ENCODE peak calls at places on chromosomes 13 and 19, in six cellular contexts. G, T, Q, R, V and L are unnamed samples.

GRCh38 chr19:14381689-14382474 is 638 bp downstream of the ADGRE5 start:
- DNase-seq in Q (no peak), T (no peak), G (peak), R (peak), V (no peak), L (peak)

GRCh38 chr19:1171755-1172352 is 2.2 kb downstream of the SBNO2 start:
- DNase-seq in T (no peak), G (no peak), Q (no peak), R (no peak), V (no peak), L (no peak)

GRCh38 chr19:33175886-33176669 is 18.1 kb upstream of the LRP3 start:
- DNase-seq in V (no peak), Q (peak), R (peak), T (no peak), G (peak), L (peak)

GRCh38 chr13:100541882-100542545 is 46.6 kb downstream of the GGACT start:
- DNase-seq in T (no peak), G (no peak), R (no peak), Q (no peak), V (no peak), L (no peak)

GRCh38 chr13:52845766-52846566 is 2.5 kb downstream of the PCDH8 start:
- DNase-seq in R (no peak), Q (no peak), G (no peak), V (no peak), T (peak), L (peak)

GRCh38 chr13:48873598-48873997 is 102.1 kb upstream of the FNDC3A start:
- DNase-seq in R (no peak), G (peak), V (no peak), T (no peak), Q (no peak), L (no peak)

GRCh38 chr13:43991773-43992201 is 112.1 kb downstream of the LACC1 start:
- DNase-seq in Q (no peak), V (no peak), G (no peak), R (no peak), T (no peak), L (no peak)

GRCh38 chr19:17282488-17283256 is 971 bp downstream of the ANKLE1 start:
- DNase-seq in G (peak), T (peak), Q (peak), V (peak), R (peak), L (peak)

GRCh38 chr19:57927587-57927986 is 7.6 kb downstream of the ZNF418 start:
- DNase-seq in G (no peak), T (no peak), Q (no peak), R (no peak), V (no peak), L (no peak)

GRCh38 chr19:7968008-7968795 is 24.7 kb upstream of the TIMM44 start:
- DNase-seq in R (no peak), T (no peak), G (no peak), V (no peak), Q (no peak), L (no peak)

GRCh38 chr13:85197431-85197830 is 601.8 kb downstream of the SLITRK6 start:
- DNase-seq in V (no peak), T (peak), Q (no peak), G (no peak), R (no peak), L (peak)

GRCh38 chr13:66556306-66556705 is 673.8 kb downstream of the PCDH9 start:
- DNase-seq in T (no peak), V (no peak), R (no peak), Q (no peak), G (no peak), L (no peak)

GRCh38 chr19:9353011-9353410 is 9.8 kb upstream of the ZNF177 start:
- DNase-seq in G (no peak), Q (peak), R (no peak), V (no peak), T (no peak), L (no peak)

GRCh38 chr19:15717781-15718180 is 10.0 kb upstream of the OR10H2 start:
- DNase-seq in R (no peak), G (no peak), V (no peak), Q (no peak), T (no peak), L (peak)

GRCh38 chr19:39263912-39264305 is 4.3 kb upstream of the IFNL2 start:
- DNase-seq in V (no peak), G (no peak), T (no peak), R (no peak), Q (no peak), L (no peak)

GRCh38 chr19:18800079-18800478 is 9.0 kb upstream of the COMP start:
- DNase-seq in R (no peak), V (no peak), T (no peak), G (no peak), Q (no peak), L (no peak)

GRCh38 chr13:20312292-20312691 is 80.2 kb upstream of the GJB6 start:
- DNase-seq in G (no peak), Q (no peak), R (no peak), T (no peak), V (no peak), L (no peak)

GRCh38 chr13:65342938-65343337 is 1887.2 kb downstream of the PCDH9 start:
- DNase-seq in T (no peak), Q (no peak), G (no peak), R (no peak), V (no peak), L (peak)

GRCh38 chr13:100497394-100497793 is 91.2 kb downstream of the GGACT start:
- DNase-seq in T (peak), V (no peak), R (peak), G (no peak), Q (no peak), L (peak)

GRCh38 chr13:23069571-23069970 is 111.2 kb upstream of the SGCG start:
- DNase-seq in Q (no peak), R (no peak), T (no peak), G (no peak), V (no peak), L (no peak)

GRCh38 chr13:22240716-22241115 is 569.8 kb downstream of the FGF9 start:
- DNase-seq in T (no peak), V (no peak), G (no peak), Q (no peak), R (no peak), L (no peak)

GRCh38 chr19:4363571-4364304 is 20.4 kb downstream of the MPND start:
- DNase-seq in V (no peak), T (no peak), R (no peak), Q (no peak), G (no peak), L (no peak)

GRCh38 chr19:7605490-7606222 is 10.0 kb downstream of the CAMSAP3 start:
- DNase-seq in R (peak), V (peak), T (peak), G (peak), Q (peak), L (peak)

GRCh38 chr19:4676955-4677731 is 7.0 kb upstream of the MYDGF start:
- DNase-seq in T (peak), Q (peak), G (peak), V (no peak), R (peak), L (peak)

GRCh38 chr13:112325142-112325808 is 50.9 kb upstream of the SPACA7 start:
- DNase-seq in R (no peak), G (no peak), Q (no peak), T (no peak), V (no peak), L (no peak)

GRCh38 chr19:9008667-9009066 is 1.5 kb downstream of the MUC16 start:
- DNase-seq in G (no peak), Q (no peak), T (no peak), V (no peak), R (no peak), L (no peak)

GRCh38 chr13:50127726-50128291 is 112.6 kb downstream of the KCNRG start:
- DNase-seq in G (no peak), R (no peak), V (no peak), T (no peak), Q (no peak), L (no peak)
- TF ChIP-seq MYC in G (no peak), R (no peak), V (no peak), T (no peak), Q (no peak), L (no peak)

GRCh38 chr19:45496349-45496953 is 396 bp downstream of the RTN2 start:
- DNase-seq in R (peak), V (no peak), Q (no peak), T (peak), G (no peak), L (peak)
- TF ChIP-seq MYC in R (no peak), V (no peak), Q (no peak), T (no peak), G (no peak), L (no peak)

GRCh38 chr19:30249911-30250310 is 122.3 kb upstream of the ZNF536 start:
- DNase-seq in G (no peak), V (no peak), R (no peak), T (no peak), Q (no peak), L (no peak)

GRCh38 chr19:30245401-30246039 is 126.7 kb upstream of the ZNF536 start:
- DNase-seq in Q (no peak), V (no peak), T (no peak), R (no peak), G (no peak), L (no peak)

GRCh38 chr19:30240904-30241695 is 131.1 kb upstream of the ZNF536 start:
- DNase-seq in Q (no peak), R (no peak), V (no peak), T (no peak), G (no peak), L (no peak)

DNA sequence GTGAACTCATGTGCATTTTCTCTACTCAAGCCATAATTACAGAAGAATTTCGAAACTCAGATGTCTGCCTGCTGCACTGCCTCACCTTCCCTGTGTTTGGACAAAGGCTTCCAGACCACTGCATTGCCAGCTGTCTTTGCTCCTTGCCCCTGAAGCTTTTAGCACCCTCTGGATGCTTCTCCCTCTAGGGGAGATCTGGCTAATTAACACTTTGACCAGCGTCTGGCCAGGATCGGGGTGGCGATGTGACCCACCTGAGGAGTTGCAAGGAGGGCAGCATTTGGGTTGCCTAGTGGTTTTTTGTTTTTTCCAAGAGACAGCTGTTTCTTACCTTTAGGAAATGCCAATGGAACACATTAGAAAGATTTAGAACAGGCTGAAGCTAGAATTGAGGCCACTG is 127.7 kb upstream of the ZNF536 start:
- DNase-seq in Q (no peak), T (no peak), G (no peak), R (no peak), V (no peak), L (no peak)
- TF ChIP-seq MYC in Q (no peak), T (no peak), G (no peak), R (no peak), V (no peak), L (no peak)

DNA sequence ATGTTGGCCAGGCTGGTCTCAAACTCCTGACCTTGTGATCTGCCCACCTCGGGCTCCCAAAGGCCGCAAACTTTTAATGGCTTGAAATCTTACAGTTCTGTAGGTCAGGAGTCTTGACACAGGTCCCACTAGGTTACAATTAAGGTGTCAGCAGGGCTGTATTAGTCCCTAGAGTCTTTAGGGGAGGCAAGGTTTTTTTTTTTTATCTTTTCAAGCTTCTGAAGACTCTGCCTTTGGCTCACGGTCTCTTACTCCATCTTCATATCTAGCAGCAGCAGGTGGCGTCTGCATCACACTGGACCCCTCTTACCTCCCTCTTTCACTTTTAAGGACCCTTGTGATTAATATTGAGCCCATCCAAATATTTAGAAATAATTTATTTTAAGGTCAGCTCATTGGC is 11.6 kb downstream of the MIR17HG start:
- DNase-seq in Q (no peak), T (no peak), V (no peak), R (peak), G (no peak), L (no peak)
- TF ChIP-seq MYC in Q (no peak), T (no peak), V (no peak), R (no peak), G (no peak), L (no peak)

DNA sequence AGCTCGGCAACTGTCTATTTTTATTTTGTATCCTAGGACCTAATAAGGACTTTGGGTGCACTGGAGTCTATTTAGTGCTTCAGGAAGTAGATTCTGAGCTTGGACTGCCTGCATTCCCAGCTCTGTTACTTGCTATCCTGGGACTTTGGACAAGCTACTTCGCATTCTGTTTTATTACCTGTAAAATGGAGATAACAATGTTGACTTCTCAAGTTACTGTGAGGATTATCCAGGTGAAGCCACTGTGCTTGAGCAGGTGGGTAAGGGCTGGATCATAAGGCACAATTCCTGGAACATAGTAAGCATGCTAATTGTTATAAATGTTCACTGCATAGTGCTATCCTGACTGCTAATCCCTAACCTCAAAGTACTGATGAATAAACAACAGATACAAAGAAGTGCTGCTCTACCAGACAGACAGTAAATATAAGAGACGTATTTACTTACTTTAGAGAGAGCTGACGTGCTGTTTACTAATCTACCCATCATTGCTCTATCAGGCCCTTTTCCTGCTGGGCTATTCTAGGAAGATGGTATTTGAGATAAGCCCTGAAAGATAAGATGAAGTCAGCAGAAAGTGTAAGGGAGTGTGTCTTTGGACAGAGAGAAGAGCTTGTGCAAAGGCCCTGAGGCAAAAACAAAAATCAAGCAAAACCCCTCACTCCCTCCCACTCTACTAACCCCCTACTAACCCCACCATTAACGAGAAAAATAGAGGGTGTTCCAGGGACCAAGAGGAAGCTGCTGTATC is 50.8 kb upstream of the FLT1 start:
- DNase-seq in G (peak), Q (no peak), R (no peak), V (no peak), T (no peak), L (no peak)
- TF ChIP-seq MYC in G (no peak), Q (no peak), R (no peak), V (no peak), T (no peak), L (no peak)

DNA sequence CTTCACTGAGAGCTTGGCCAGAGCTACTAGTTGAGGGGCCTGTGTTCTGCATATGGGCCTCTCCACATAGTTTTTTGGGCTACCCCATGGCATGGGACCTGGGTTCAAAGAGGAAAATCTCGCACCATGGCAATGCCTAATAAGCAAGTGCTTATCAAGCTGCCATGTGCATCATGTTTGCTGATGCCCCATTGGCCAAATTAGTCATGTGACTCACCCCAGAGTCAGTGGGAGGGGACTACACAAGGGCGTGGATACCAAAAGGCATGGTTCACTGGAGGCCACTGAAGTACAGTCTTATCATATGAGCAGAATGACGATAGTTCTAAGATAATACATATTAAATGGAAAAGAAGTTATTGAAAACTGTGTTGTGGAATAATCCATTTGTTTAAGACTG is 214.8 kb downstream of the LMO7 start:
- DNase-seq in V (no peak), T (no peak), R (peak), Q (no peak), G (no peak), L (peak)
- TF ChIP-seq MYC in V (no peak), T (no peak), R (no peak), Q (no peak), G (no peak), L (no peak)